ENCODE peak calls at places on chromosomes 13 and 19, in six cellular contexts. A, B, J, G, D and X are unnamed samples.

GRCh38 chr13:110391273-110391672 is 84.2 kb downstream of the COL4A2 start:
- DNase-seq in A (peak; percentile 42), B (no peak), J (no peak), G (peak; percentile 50), D (no peak), X (no peak)

GRCh38 chr13:106083620-106084350 is 451.7 kb downstream of the EFNB2 start:
- DNase-seq in A (peak; percentile 58), B (no peak), J (no peak), G (peak; percentile 73), D (no peak), X (no peak)

GRCh38 chr19:30174357-30174645 is 197.9 kb upstream of the ZNF536 start:
- DNase-seq in A (no peak), B (no peak), J (no peak), G (no peak), D (no peak), X (no peak)

GRCh38 chr13:45194081-45194939 is 6.5 kb downstream of the KCTD4 start:
- DNase-seq in A (peak; percentile 80), B (no peak), J (no peak), G (peak; percentile 71), D (no peak), X (no peak)

GRCh38 chr19:2191456-2191931 is 27.8 kb downstream of the DOT1L start:
- DNase-seq in A (no peak), B (no peak), J (no peak), G (no peak), D (no peak), X (no peak)

GRCh38 chr13:20190481-20191310 is 2.0 kb downstream of the GJB2 start:
- DNase-seq in A (peak; percentile 89), B (no peak), J (no peak), G (peak; percentile 94), D (no peak), X (peak; percentile 66)

GRCh38 chr13:29743229-29743786 is 107.1 kb downstream of the UBL3 start:
- DNase-seq in A (peak; percentile 77), B (no peak), J (peak; percentile 52), G (peak; percentile 63), D (no peak), X (peak; percentile 56)

GRCh38 chr13:75986818-75987217 is 350.7 kb downstream of the LMO7 start:
- DNase-seq in A (no peak), B (no peak), J (no peak), G (no peak), D (no peak), X (no peak)

DNA sequence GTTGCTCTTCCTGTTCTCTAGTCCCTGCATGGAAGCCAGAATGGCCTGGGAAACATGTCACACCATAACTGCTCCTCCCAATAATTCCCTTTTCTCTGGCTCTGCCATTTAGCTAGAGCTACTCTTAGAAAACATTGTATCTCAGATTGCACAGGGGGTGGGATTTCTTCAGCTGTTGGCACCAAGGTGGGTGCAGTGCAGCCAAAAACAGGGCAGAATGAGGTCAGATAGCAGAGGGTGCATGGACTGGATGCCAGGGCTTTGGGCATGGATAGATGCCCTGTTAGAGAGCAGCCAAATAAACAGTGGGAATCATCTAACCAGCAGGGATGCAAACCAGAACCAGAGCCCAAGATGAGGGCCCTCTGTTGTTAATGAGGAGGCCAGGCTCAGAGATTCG is 4.9 kb upstream of the AMER2 start:
- DNase-seq in A (no peak), B (no peak), J (no peak), G (no peak), D (no peak), X (no peak)
- H3K4me3 ChIP-seq in A (no peak overlapping the region), B (no peak overlapping the region), J (no peak overlapping the region), G (no peak overlapping the region), D (no peak overlapping the region), X (no peak overlapping the region)

GRCh38 chr13:101916758-101917474 is 464.4 kb downstream of the ITGBL1 start:
- DNase-seq in A (no peak), B (no peak), J (no peak), G (no peak), D (no peak), X (no peak)
- H3K4me3 ChIP-seq in A (no peak overlapping the region), B (no peak overlapping the region), J (peak overlapping the region; percentile 61), G (no peak overlapping the region), D (peak overlapping the region; percentile 45), X (peak overlapping the region; percentile 26)

GRCh38 chr19:47512948-47513319 is 1.9 kb downstream of the NAPA start:
- DNase-seq in A (no peak), B (no peak), J (no peak), G (no peak), D (no peak), X (no peak)
- H3K4me3 ChIP-seq in A (peak overlapping the region; percentile 95), B (peak overlapping the region; percentile 16), J (peak overlapping the region; percentile 86), G (peak overlapping the region; percentile 100), D (peak overlapping the region; percentile 84), X (no peak overlapping the region)

GRCh38 chr19:35940078-35940775 is 4.1 kb downstream of the LRFN3 start:
- DNase-seq in A (no peak), B (no peak), J (no peak), G (no peak), D (no peak), X (no peak)

GRCh38 chr19:35939307-35940077 is 3.3 kb downstream of the LRFN3 start:
- DNase-seq in A (no peak), B (no peak), J (no peak), G (no peak), D (no peak), X (no peak)

GRCh38 chr19:35937345-35938281 is 1.4 kb downstream of the LRFN3 start:
- DNase-seq in A (peak; percentile 18), B (no peak), J (no peak), G (no peak), D (no peak), X (no peak)

GRCh38 chr19:35936738-35937268 is 629 bp downstream of the LRFN3 start:
- DNase-seq in A (peak; percentile 13), B (no peak), J (no peak), G (no peak), D (no peak), X (no peak)

GRCh38 chr19:35938282-35939224 is 2.4 kb downstream of the LRFN3 start:
- DNase-seq in A (no peak), B (no peak), J (no peak), G (no peak), D (no peak), X (no peak)
- H3K4me3 ChIP-seq in A (peak overlapping the region; percentile 89), B (peak overlapping the region; percentile 71), J (peak overlapping the region; percentile 79), G (no peak overlapping the region), D (peak overlapping the region; percentile 81), X (no peak overlapping the region)

GRCh38 chr19:911197-912033 is 1.6 kb downstream of the R3HDM4 start:
- DNase-seq in A (no peak), B (no peak), J (no peak), G (no peak), D (peak; percentile 86), X (no peak)
- H3K4me3 ChIP-seq in A (peak overlapping the region; percentile 45), B (no peak overlapping the region), J (peak overlapping the region; percentile 98), G (no peak overlapping the region), D (peak overlapping the region; percentile 84), X (peak overlapping the region; percentile 16)

GRCh38 chr19:15091918-15092753 is 10.1 kb downstream of the OR1I1 start:
- DNase-seq in A (peak; percentile 67), B (peak; percentile 62), J (no peak), G (peak; percentile 76), D (no peak), X (no peak)
- H3K4me3 ChIP-seq in A (no peak overlapping the region), B (no peak overlapping the region), J (no peak overlapping the region), G (no peak overlapping the region), D (no peak overlapping the region), X (no peak overlapping the region)